ENCODE peak calls at places on chromosomes 6 and 20, in nine cellular contexts. O is heart right ventricle, M is colonic mucosa, V is IMR-90, A is neural progenitor cell, Z is left ventricle myocardium inferior, G is cardiac muscle cell, R is uterus, X is fibroblast of lung. B is an unnamed sample.

GRCh38 chr20:31566658-31567379 is 38.3 kb upstream of the ID1 start:
- DNase-seq in O (no peak), M (no peak), V (no peak), A (no peak), Z (no peak), G (no peak), R (no peak), X (no peak), B (no peak)

GRCh38 chr6:144377586-144377985 is 92.5 kb downstream of the UTRN start:
- DNase-seq in O (no peak), M (no peak), V (peak; percentile 86), A (no peak), Z (no peak), G (no peak), R (no peak), X (peak; percentile 87), B (no peak)

GRCh38 chr6:169097336-169098052 is 156.2 kb downstream of the THBS2 start:
- DNase-seq in O (no peak), M (no peak), V (peak; percentile 99), A (peak; percentile 47), Z (no peak), G (no peak), R (no peak), X (peak; percentile 96), B (no peak)

GRCh38 chr20:36881331-36881730 is 5.4 kb downstream of the TLDC2 start:
- DNase-seq in O (no peak), M (no peak), V (no peak), A (no peak), Z (no peak), G (no peak), R (no peak), X (no peak), B (no peak)

GRCh38 chr20:57654363-57654997 is 34.3 kb upstream of the ZBP1 start:
- DNase-seq in O (no peak), M (peak; percentile 61), V (peak; percentile 55), A (peak; percentile 79), Z (no peak), G (peak; percentile 71), R (peak; percentile 62), X (peak; percentile 66), B (no peak)

GRCh38 chr6:75124983-75125382 is 80.9 kb downstream of the COL12A1 start:
- DNase-seq in O (no peak), M (no peak), V (peak; percentile 49), A (no peak), Z (no peak), G (no peak), R (no peak), X (peak; percentile 31), B (no peak)

GRCh38 chr20:60586417-60587105 is 628.3 kb downstream of the CDH26 start:
- DNase-seq in O (peak; percentile 50), M (no peak), V (no peak), A (no peak), Z (peak; percentile 66), G (no peak), R (no peak), X (no peak), B (peak; percentile 28)

GRCh38 chr20:21496452-21496851 is 17.4 kb downstream of the NKX2-2 start:
- DNase-seq in O (no peak), M (no peak), V (no peak), A (no peak), Z (no peak), G (no peak), R (no peak), X (no peak), B (no peak)

GRCh38 chr6:18595774-18596528 is 208.8 kb downstream of the RNF144B start:
- DNase-seq in O (no peak), M (peak; percentile 73), V (peak; percentile 63), A (peak; percentile 83), Z (no peak), G (peak; percentile 85), R (peak; percentile 73), X (peak; percentile 76), B (no peak)

GRCh38 chr6:158047120-158047518 is 65.5 kb downstream of the SYNJ2 start:
- DNase-seq in O (no peak), M (no peak), V (peak; percentile 59), A (no peak), Z (peak; percentile 28), G (no peak), R (no peak), X (no peak), B (peak; percentile 55)

GRCh38 chr20:18030020-18030419 is 27.7 kb downstream of the OVOL2 start:
- DNase-seq in O (no peak), M (no peak), V (no peak), A (no peak), Z (no peak), G (no peak), R (no peak), X (no peak), B (no peak)

GRCh38 chr6:80170433-80170832 is 64.0 kb downstream of the BCKDHB start:
- DNase-seq in O (no peak), M (no peak), V (no peak), A (no peak), Z (no peak), G (no peak), R (no peak), X (no peak), B (no peak)

GRCh38 chr6:125866433-125866832 is 75.7 kb downstream of the NCOA7 start:
- DNase-seq in O (no peak), M (no peak), V (no peak), A (no peak), Z (no peak), G (no peak), R (no peak), X (no peak), B (no peak)

GRCh38 chr20:56630506-56631317 is 1.6 kb downstream of the TFAP2C start:
- DNase-seq in O (peak; percentile 9), M (peak; percentile 20), V (no peak), A (peak; percentile 76), Z (no peak), G (peak; percentile 34), R (no peak), X (no peak), B (no peak)

GRCh38 chr6:63352587-63353281 is 33.0 kb upstream of the LGSN start:
- DNase-seq in O (no peak), M (peak; percentile 61), V (peak; percentile 49), A (peak; percentile 57), Z (no peak), G (peak; percentile 54), R (peak; percentile 26), X (peak; percentile 69), B (no peak)

GRCh38 chr6:15439410-15440022 is 193.6 kb downstream of the JARID2 start:
- DNase-seq in O (no peak), M (no peak), V (no peak), A (peak; percentile 68), Z (no peak), G (no peak), R (no peak), X (no peak), B (no peak)

DNA sequence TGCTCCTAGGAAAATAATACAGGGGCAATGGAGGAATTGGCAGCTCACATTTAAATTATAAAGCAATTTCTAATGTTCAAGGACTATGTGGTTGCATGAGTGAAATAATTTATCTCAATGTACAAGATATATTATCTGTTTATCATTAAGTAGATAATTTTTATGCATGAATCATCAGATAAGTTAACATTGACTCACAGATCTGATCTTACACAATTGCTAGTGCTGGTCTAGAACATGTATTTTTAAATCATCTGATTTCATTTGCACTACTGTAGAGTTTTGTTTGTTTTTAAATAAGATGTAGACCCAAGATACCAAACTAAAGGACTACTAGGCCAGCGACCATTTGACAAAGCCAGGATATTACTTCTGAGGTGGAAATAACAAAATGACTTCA is 199.2 kb downstream of the BMP2 start:
- DNase-seq in O (no peak), M (no peak), V (no peak), A (no peak), Z (no peak), G (no peak), R (no peak), X (peak; percentile 81), B (no peak)
- H3K9me3 ChIP-seq in O (peaks cover 4% of the 10 kb centered on the region), M (no peaks in the 10 kb centered on the region), V (peaks cover 2% of the 10 kb centered on the region), A (no peaks in the 10 kb centered on the region), Z (peaks cover 8% of the 10 kb centered on the region), G (no peaks in the 10 kb centered on the region), R (no peaks in the 10 kb centered on the region), X (no peaks in the 10 kb centered on the region), B (no peaks in the 10 kb centered on the region)

DNA sequence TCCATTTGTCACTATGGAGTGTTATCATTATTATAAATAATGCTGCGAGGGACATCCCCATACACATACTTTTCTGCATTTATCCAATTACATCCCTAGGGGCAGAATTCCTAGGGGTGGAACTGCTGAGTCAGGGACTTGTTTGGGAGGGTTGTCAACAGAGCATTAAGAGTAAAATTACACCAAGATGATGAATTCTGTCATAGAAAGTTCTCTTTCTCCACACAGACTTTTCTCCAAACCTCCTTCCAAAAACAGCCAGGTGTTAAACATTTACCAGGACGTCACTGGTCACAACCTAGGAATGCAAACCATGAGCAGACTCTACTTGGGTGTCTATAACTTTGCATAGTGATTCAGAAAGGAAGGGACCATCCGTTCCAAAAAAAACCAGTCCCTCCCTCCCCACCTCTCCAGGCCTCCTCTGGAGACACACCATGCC is 95.5 kb downstream of the PRND start:
- DNase-seq in O (no peak), M (no peak), V (no peak), A (no peak), Z (no peak), G (no peak), R (no peak), X (peak; percentile 6), B (no peak)
- TF ChIP-seq CTCF in O (no peak), M (no peak), V (peak; percentile 14), A (no peak), Z (no peak), G (no peak), R (no peak), X (no peak), B (no peak)

DNA sequence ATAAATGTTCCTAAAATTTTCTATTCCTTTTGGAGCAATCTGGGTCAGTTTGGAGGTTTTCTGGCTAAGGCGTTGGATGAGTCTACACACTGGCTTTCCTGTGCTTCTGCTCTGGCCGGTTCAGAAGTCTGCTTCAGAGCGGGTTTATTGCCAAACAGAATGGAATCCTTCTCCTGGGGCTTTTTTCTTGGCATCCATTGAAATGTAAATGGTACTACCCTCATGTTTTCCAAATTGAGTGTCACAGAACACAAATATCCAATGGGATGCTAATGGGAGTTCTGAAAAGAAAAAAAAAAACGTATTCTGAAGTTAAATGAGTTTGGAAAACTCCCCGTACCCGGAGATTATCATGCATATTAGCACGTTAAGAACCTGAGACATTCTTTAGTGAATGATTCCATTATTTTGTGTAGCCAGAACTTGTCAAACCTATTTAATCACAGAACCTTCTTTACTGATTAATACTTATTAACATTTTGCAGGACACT is 930.3 kb downstream of the QKI start:
- DNase-seq in O (no peak), M (no peak), V (no peak), A (peak; percentile 39), Z (no peak), G (no peak), R (no peak), X (no peak), B (no peak)
- H3K9me3 ChIP-seq in O (no peaks in the 10 kb centered on the region), M (no peaks in the 10 kb centered on the region), V (peaks cover 16% of the 10 kb centered on the region), A (no peaks in the 10 kb centered on the region), Z (no peaks in the 10 kb centered on the region), G (no peaks in the 10 kb centered on the region), R (no peaks in the 10 kb centered on the region), X (no peaks in the 10 kb centered on the region), B (no peaks in the 10 kb centered on the region)

DNA sequence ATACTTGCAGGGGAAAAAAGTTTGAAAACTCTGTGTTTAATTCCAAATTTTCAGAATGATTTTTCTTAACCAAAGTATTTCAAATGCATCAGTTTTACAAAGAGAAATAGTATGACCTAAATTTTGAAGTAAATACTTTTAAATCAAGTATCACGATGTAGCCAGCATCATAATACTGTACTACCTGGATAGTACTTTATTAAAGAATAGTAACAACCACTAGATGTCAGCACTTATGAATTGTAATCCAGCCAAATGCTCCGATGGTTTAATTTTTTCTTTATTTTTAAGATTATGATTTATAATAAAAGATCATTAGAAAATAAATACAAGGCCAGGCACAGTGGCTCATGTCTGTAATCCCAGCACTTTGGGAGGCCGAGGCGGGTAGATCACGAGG is 37.2 kb upstream of the HACE1 start:
- DNase-seq in O (no peak), M (no peak), V (no peak), A (no peak), Z (no peak), G (no peak), R (no peak), X (peak; percentile 8), B (no peak)
- TF ChIP-seq CTCF in O (peak; percentile 21), M (no peak), V (peak; percentile 34), A (peak; percentile 32), Z (peak; percentile 30), G (peak; percentile 21), R (no peak), X (no peak), B (no peak)